ENCODE peak calls at places on chromosome 2, in ten cellular contexts. O is foreskin fibroblast, Y is hepatocyte, T is kidney, J is A549, G is cardiac muscle cell, R is colonic mucosa, I is adrenal gland, Z is PC-3, F is epithelial cell of esophagus. D is an unnamed sample.
A peak's percentile ranks its signal among the peaks of the same experiment; 100 is the strongest.

GRCh38 chr2:172693529-172694185 is 42.0 kb upstream of the RAPGEF4 start:
- DNase-seq in O (peak; percentile 76), Y (no peak), T (no peak), J (no peak), G (no peak), R (no peak), I (no peak), Z (peak; percentile 68), F (peak; percentile 49), D (no peak)

GRCh38 chr2:12675352-12675795 is 41.4 kb upstream of the TRIB2 start:
- DNase-seq in O (peak; percentile 55), Y (peak; percentile 77), T (no peak), J (no peak), G (no peak), R (no peak), I (no peak), Z (peak; percentile 57), F (peak; percentile 61), D (no peak)

GRCh38 chr2:60351802-60352201 is 201.7 kb downstream of the BCL11A start:
- DNase-seq in O (no peak), Y (no peak), T (no peak), J (no peak), G (no peak), R (no peak), I (no peak), Z (no peak), F (no peak), D (no peak)

GRCh38 chr2:240237609-240238151 is 97.2 kb upstream of the OTOS start:
- DNase-seq in O (peak; percentile 66), Y (no peak), T (no peak), J (no peak), G (no peak), R (peak; percentile 12), I (peak; percentile 86), Z (peak; percentile 95), F (peak; percentile 85), D (no peak)

GRCh38 chr2:46002507-46002883 is 294.7 kb upstream of the EPAS1 start:
- DNase-seq in O (peak; percentile 57), Y (peak; percentile 41), T (peak; percentile 51), J (peak; percentile 37), G (no peak), R (no peak), I (no peak), Z (peak; percentile 26), F (peak; percentile 43), D (peak; percentile 70)

GRCh38 chr2:66581461-66582363 is 146.8 kb downstream of the MEIS1 start:
- DNase-seq in O (peak; percentile 65), Y (peak; percentile 28), T (peak; percentile 84), J (no peak), G (peak; percentile 61), R (no peak), I (peak; percentile 74), Z (no peak), F (peak; percentile 25), D (no peak)

GRCh38 chr2:55992465-55992864 is 68.9 kb upstream of the EFEMP1 start:
- DNase-seq in O (peak; percentile 97), Y (peak; percentile 36), T (no peak), J (peak; percentile 88), G (no peak), R (no peak), I (peak; percentile 17), Z (peak; percentile 97), F (peak; percentile 95), D (peak; percentile 100)

GRCh38 chr2:41698787-41699422 is 348.9 kb upstream of the PKDCC start:
- DNase-seq in O (peak; percentile 48), Y (peak; percentile 59), T (no peak), J (peak; percentile 33), G (peak; percentile 49), R (no peak), I (peak; percentile 39), Z (peak; percentile 20), F (peak; percentile 9), D (no peak)

GRCh38 chr2:85801871-85802270 is 48.1 kb downstream of the ATOH8 start:
- DNase-seq in O (no peak), Y (no peak), T (peak; percentile 29), J (no peak), G (no peak), R (no peak), I (no peak), Z (no peak), F (no peak), D (no peak)

GRCh38 chr2:63301481-63301880 is 250.9 kb downstream of the OTX1 start:
- DNase-seq in O (peak; percentile 2), Y (no peak), T (no peak), J (peak; percentile 9), G (no peak), R (no peak), I (no peak), Z (no peak), F (no peak), D (no peak)

GRCh38 chr2:239216614-239217273 is 184.1 kb downstream of the HDAC4 start:
- DNase-seq in O (no peak), Y (no peak), T (peak; percentile 62), J (no peak), G (no peak), R (no peak), I (no peak), Z (no peak), F (no peak), D (no peak)

GRCh38 chr2:67054725-67055124 is 342.4 kb upstream of the ETAA1 start:
- DNase-seq in O (no peak), Y (no peak), T (no peak), J (no peak), G (no peak), R (no peak), I (peak; percentile 88), Z (no peak), F (no peak), D (no peak)

GRCh38 chr2:30472326-30472725 is 25.3 kb downstream of the LCLAT1 start:
- DNase-seq in O (no peak), Y (no peak), T (no peak), J (no peak), G (no peak), R (no peak), I (no peak), Z (no peak), F (no peak), D (no peak)
- TF ChIP-seq CTCF in O (no peak), Y (peak; percentile 14), T (no peak), J (no peak), G (no peak), R (no peak), I (no peak), Z (no peak), F (no peak), D (no peak)

GRCh38 chr2:3113122-3113521 is 264.5 kb downstream of the EIPR1 start:
- DNase-seq in O (no peak), Y (no peak), T (no peak), J (no peak), G (no peak), R (peak; percentile 10), I (no peak), Z (no peak), F (no peak), D (no peak)

GRCh38 chr2:3116371-3116770 is 261.2 kb downstream of the EIPR1 start:
- DNase-seq in O (no peak), Y (no peak), T (peak; percentile 29), J (no peak), G (no peak), R (no peak), I (no peak), Z (no peak), F (no peak), D (no peak)

GRCh38 chr2:3113769-3114168 is 263.8 kb downstream of the EIPR1 start:
- DNase-seq in O (no peak), Y (no peak), T (no peak), J (no peak), G (no peak), R (peak; percentile 5), I (no peak), Z (no peak), F (no peak), D (no peak)

GRCh38 chr2:3115301-3116042 is 262.1 kb downstream of the EIPR1 start:
- DNase-seq in O (no peak), Y (no peak), T (no peak), J (no peak), G (no peak), R (no peak), I (no peak), Z (no peak), F (no peak), D (no peak)

DNA sequence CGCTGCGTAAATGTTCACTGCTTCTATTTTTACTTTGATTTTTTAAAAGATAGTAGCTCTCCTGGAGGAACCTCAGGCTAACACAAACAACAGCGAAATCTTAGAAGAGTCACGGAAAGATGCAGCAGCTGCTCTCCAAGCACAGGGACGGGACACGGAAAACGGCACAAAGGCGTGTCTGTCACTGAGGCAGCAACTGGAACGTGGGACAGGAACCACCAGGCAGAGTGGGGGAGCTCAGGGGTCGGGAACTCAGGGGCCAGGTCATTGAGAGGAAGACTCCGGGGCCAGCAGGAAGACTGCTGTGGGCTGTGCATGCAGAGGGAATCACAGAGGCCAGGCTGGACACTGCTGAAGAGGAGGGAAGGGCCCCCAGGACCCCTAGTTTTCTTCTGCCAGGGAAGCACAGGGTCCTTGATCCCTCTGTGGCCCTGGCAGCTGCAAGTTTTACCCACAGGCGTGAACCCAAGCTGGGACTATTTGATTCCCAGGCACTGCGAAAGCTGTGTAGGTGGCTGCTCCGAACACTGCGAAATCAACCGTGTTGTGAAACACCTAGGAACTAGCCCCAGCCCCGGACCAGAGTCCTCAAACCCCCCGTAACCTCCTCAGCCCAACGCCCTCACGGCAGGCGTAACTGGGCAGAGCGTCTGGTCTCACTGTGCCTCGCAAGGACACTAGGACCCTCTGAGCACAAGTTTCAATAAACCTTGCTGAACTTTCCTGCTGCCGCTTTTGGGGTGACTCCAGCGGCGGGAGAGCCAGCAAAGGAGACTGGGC is 263.0 kb downstream of the EIPR1 start:
- DNase-seq in O (no peak), Y (no peak), T (peak; percentile 49), J (no peak), G (no peak), R (peak; percentile 7), I (no peak), Z (no peak), F (no peak), D (no peak)
- H3K4me3 ChIP-seq in O (no peak overlapping the region), Y (no peak overlapping the region), T (no peak overlapping the region), J (no peak overlapping the region), G (no peak overlapping the region), R (no peak overlapping the region), I (no peak overlapping the region), Z (no peak overlapping the region), F (no peak overlapping the region), D (no peak overlapping the region)

DNA sequence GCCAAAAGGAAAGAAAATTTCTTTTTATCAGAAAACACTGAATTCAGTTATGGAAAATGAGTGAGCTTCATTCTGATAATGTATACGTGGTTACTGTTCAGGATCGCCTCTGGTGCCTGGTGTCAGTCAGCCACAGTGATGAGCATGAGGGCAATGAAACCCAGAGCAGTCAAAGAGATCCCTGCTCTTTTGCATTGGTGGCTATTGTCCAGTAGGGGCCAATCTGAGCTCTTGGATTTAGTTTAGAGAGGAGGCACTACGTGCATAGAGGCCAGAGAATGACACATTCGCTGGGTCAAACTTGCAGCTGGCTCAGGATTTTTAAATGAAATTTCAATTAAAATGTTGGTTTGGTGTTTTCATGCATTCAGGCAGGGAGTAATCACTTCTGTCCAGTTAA is 522.9 kb downstream of the TMEM182 start:
- DNase-seq in O (no peak), Y (no peak), T (no peak), J (no peak), G (no peak), R (no peak), I (no peak), Z (no peak), F (no peak), D (no peak)
- TF ChIP-seq CTCF in O (no peak), Y (no peak), T (no peak), J (no peak), G (no peak), R (no peak), I (no peak), Z (no peak), F (no peak), D (no peak)

GRCh38 chr2:219060821-219061791 is at the start of gene IHH:
- DNase-seq in O (peak; percentile 35), Y (peak; percentile 80), T (peak; percentile 73), J (peak; percentile 13), G (peak; percentile 17), R (peak; percentile 89), I (no peak), Z (peak; percentile 21), F (peak; percentile 26), D (no peak)
- H3K4me3 ChIP-seq in O (no peak within 1 kb of the TSS), Y (peak within 1 kb of the TSS; percentile 72), T (peak within 1 kb of the TSS; percentile 64), J (peak within 1 kb of the TSS; percentile 53), G (peak within 1 kb of the TSS; percentile 3), R (peak within 1 kb of the TSS; percentile 59), I (no peak within 1 kb of the TSS), Z (peak within 1 kb of the TSS; percentile 58), F (no peak within 1 kb of the TSS), D (no peak within 1 kb of the TSS)